ENCODE peak calls at places on chromosomes 7 and 10, in nine cellular contexts. D, W, U, S, E, P, H, K and X are unnamed samples.

GRCh38 chr7:1385809-1386622 is 73.3 kb downstream of the MICALL2 start:
- DNase-seq in U (no peak), W (no peak), H (no peak), D (no peak), S (no peak), K (peak; percentile 52), P (no peak), E (no peak), X (no peak)

GRCh38 chr7:159001811-159002210 is 142.9 kb downstream of the VIPR2 start:
- DNase-seq in U (no peak), W (no peak), S (no peak), P (no peak), D (no peak), K (no peak), H (no peak), E (no peak), X (no peak)

GRCh38 chr10:77037735-77038411 is 599.7 kb downstream of the KCNMA1 start:
- DNase-seq in U (no peak), D (no peak), E (no peak), K (peak; percentile 24), S (no peak), W (no peak), P (no peak), H (no peak), X (peak; percentile 90)

GRCh38 chr7:24911213-24911603 is 68.8 kb downstream of the OSBPL3 start:
- DNase-seq in E (no peak), D (peak; percentile 74), S (no peak), P (peak; percentile 66), W (no peak), K (no peak), U (no peak), H (no peak), X (peak; percentile 41)

GRCh38 chr7:85719981-85720963 is 533.4 kb upstream of the SEMA3D start:
- DNase-seq in S (no peak), K (peak; percentile 16), P (peak; percentile 45), E (no peak), H (no peak), D (peak; percentile 61), U (peak; percentile 12), W (no peak), X (no peak)

GRCh38 chr7:129512192-129512591 is 9.9 kb downstream of the SMKR1 start:
- DNase-seq in D (no peak), P (no peak), W (no peak), H (no peak), U (no peak), E (no peak), K (no peak), S (no peak), X (no peak)

GRCh38 chr7:150731916-150732315 is 5.3 kb upstream of the GIMAP5 start:
- DNase-seq in E (no peak), D (no peak), W (no peak), P (no peak), H (no peak), K (no peak), S (no peak), U (no peak), X (no peak)

GRCh38 chr10:5833814-5834213 is 20.6 kb upstream of the GDI2 start:
- DNase-seq in H (no peak), S (no peak), P (no peak), U (no peak), E (no peak), D (no peak), W (no peak), K (no peak), X (no peak)

GRCh38 chr7:362416-363096 is 72.6 kb downstream of the FOXL3 start:
- DNase-seq in D (no peak), H (no peak), U (no peak), S (no peak), E (no peak), W (no peak), K (no peak), P (no peak), X (peak; percentile 90)

GRCh38 chr7:13496971-13497370 is 492.5 kb downstream of the ETV1 start:
- DNase-seq in K (no peak), S (no peak), W (no peak), E (no peak), H (no peak), P (peak; percentile 2), D (peak; percentile 19), U (no peak), X (no peak)

GRCh38 chr7:130151591-130152269 is 53.5 kb downstream of the TMEM209 start:
- DNase-seq in W (no peak), D (peak; percentile 49), E (no peak), U (no peak), S (no peak), P (peak; percentile 47), K (no peak), H (no peak), X (peak; percentile 33)

GRCh38 chr10:42999385-43000020 is 77.4 kb upstream of the RET start:
- DNase-seq in U (peak; percentile 3), H (no peak), P (no peak), E (no peak), S (no peak), D (no peak), W (no peak), K (no peak), X (no peak)

GRCh38 chr10:71840177-71840711 is 10.8 kb downstream of the PSAP start:
- DNase-seq in P (peak; percentile 98), H (peak; percentile 62), K (peak; percentile 99), E (no peak), S (peak; percentile 94), W (no peak), D (peak; percentile 99), U (peak; percentile 92), X (peak; percentile 97)

GRCh38 chr10:26169466-26169865 is 47.1 kb upstream of the GAD2 start:
- DNase-seq in P (no peak), E (no peak), D (no peak), W (no peak), U (no peak), S (no peak), K (peak; percentile 43), H (no peak), X (peak; percentile 80)

GRCh38 chr10:44576715-44577191 is 191.9 kb upstream of the CXCL12 start:
- DNase-seq in U (no peak), W (no peak), H (no peak), D (no peak), K (no peak), S (no peak), E (no peak), P (peak; percentile 17), X (no peak)

GRCh38 chr10:25522946-25523608 is 348.3 kb downstream of the GPR158 start:
- DNase-seq in D (peak; percentile 41), P (peak; percentile 8), H (peak; percentile 44), S (no peak), W (no peak), E (no peak), U (no peak), K (peak; percentile 81), X (peak; percentile 54)

GRCh38 chr7:131544449-131545425 is 11.7 kb downstream of the PODXL start:
- DNase-seq in P (no peak), U (no peak), S (peak; percentile 33), H (no peak), D (peak; percentile 14), W (no peak), E (no peak), K (peak; percentile 62), X (peak; percentile 78)

GRCh38 chr10:65083222-65083621 is 1562.0 kb downstream of the REEP3 start:
- DNase-seq in K (no peak), U (no peak), S (no peak), E (no peak), W (no peak), D (no peak), H (no peak), P (no peak), X (no peak)

GRCh38 chr7:77913977-77914607 is 115.5 kb downstream of the PHTF2 start:
- DNase-seq in H (no peak), D (peak; percentile 39), S (no peak), U (no peak), W (no peak), P (peak; percentile 15), K (no peak), E (no peak), X (no peak)

GRCh38 chr10:93383562-93383981 is 98.6 kb downstream of the MYOF start:
- DNase-seq in H (no peak), W (no peak), K (no peak), E (no peak), S (no peak), U (no peak), D (peak; percentile 98), P (peak; percentile 98), X (no peak)

GRCh38 chr10:132152896-132153580 is 33.7 kb upstream of the DPYSL4 start:
- DNase-seq in P (no peak), K (no peak), E (no peak), U (no peak), W (no peak), S (no peak), H (no peak), D (no peak), X (no peak)

GRCh38 chr10:49595003-49595712 is 15.0 kb upstream of the SLC18A3 start:
- DNase-seq in S (no peak), D (no peak), U (no peak), E (no peak), K (no peak), P (no peak), W (no peak), H (no peak), X (no peak)
- TF ChIP-seq EZH2 in S (no peak), D (no peak), U (no peak), E (no peak), K (no peak), P (no peak), W (no peak), H (no peak), X (no peak)

GRCh38 chr10:99913831-99914235 is 95.9 kb downstream of the DNMBP start:
- DNase-seq in H (peak; percentile 96), W (no peak), K (peak; percentile 99), S (no peak), U (peak; percentile 45), E (no peak), D (peak; percentile 32), P (peak; percentile 29), X (peak; percentile 92)
- TF ChIP-seq CTCF in H (peak; percentile 82), W (no peak), K (peak; percentile 77), S (no peak), U (peak; percentile 31), E (no peak), D (no peak), P (no peak), X (peak; percentile 37)

GRCh38 chr7:112370436-112370835 is 79.8 kb upstream of the IFRD1 start:
- DNase-seq in E (no peak), W (no peak), D (no peak), P (no peak), U (no peak), S (no peak), H (no peak), K (no peak), X (no peak)
- TF ChIP-seq EZH2 in E (no peak), W (no peak), D (no peak), P (no peak), U (no peak), S (no peak), H (no peak), K (no peak), X (no peak)

DNA sequence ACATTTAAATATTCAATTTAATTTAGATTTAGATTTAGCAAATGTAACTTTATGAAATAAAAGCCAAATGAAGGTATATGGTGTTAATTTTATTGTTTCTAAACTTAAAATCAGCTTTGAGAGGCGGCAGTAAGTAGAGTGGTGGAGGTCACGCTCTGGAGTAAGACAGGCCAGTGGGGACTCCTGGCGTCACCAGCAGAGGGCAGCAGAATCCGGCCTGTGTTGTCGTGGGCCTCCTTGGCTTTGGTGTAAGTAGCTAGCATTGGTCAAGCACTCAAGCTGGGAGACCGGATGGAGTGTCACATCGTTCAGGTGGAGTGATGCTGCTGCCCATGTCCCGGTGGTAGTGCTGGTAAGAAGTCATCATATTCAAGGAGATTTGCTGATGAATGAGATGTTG is 98.7 kb upstream of the DNAJB6 start:
- DNase-seq in W (no peak), P (no peak), D (no peak), K (peak; percentile 50), H (no peak), E (no peak), S (no peak), U (no peak), X (no peak)
- TF ChIP-seq CTCF in W (no peak), P (no peak), D (peak; percentile 46), K (peak; percentile 71), H (peak; percentile 80), E (peak; percentile 45), S (peak; percentile 46), U (no peak), X (peak; percentile 29)